ENCODE peak calls at places on chromosomes 7 and 10, in four cellular contexts. D, N, H and W are unnamed samples.

GRCh38 chr10:84966708-84967441 is 638.5 kb downstream of the CCSER2 start:
- DNase-seq in D (no peak), N (no peak), H (no peak), W (no peak)

GRCh38 chr10:127740596-127740995 is 3.6 kb downstream of the FOXI2 start:
- DNase-seq in N (no peak), D (no peak), H (peak), W (no peak)

GRCh38 chr7:134892002-134892693 is 94.2 kb upstream of the AGBL3 start:
- DNase-seq in D (no peak), H (no peak), N (peak), W (no peak)

GRCh38 chr7:120486164-120486563 is 213.2 kb downstream of the KCND2 start:
- DNase-seq in H (no peak), N (no peak), D (no peak), W (no peak)

GRCh38 chr7:111647881-111648280 is 85.6 kb upstream of the IMMP2L start:
- DNase-seq in N (peak), H (no peak), D (no peak), W (no peak)

GRCh38 chr7:33196194-33196593 is 66.8 kb downstream of the BBS9 start:
- DNase-seq in N (peak), D (no peak), H (no peak), W (no peak)

GRCh38 chr7:95684037-95684436 is 87.7 kb upstream of the PDK4 start:
- DNase-seq in D (no peak), N (peak), H (peak), W (no peak)

GRCh38 chr10:26799342-26799741 is 61.4 kb downstream of the ABI1 start:
- DNase-seq in H (no peak), N (no peak), D (peak), W (no peak)

GRCh38 chr7:50339990-50340500 is 35.5 kb downstream of the IKZF1 start:
- DNase-seq in H (no peak), D (peak), N (no peak), W (no peak)

GRCh38 chr7:30469303-30469702 is 9.3 kb downstream of the NOD1 start:
- DNase-seq in D (peak), N (peak), H (peak), W (peak)

GRCh38 chr10:115953983-115954382 is 319.0 kb downstream of the GFRA1 start:
- DNase-seq in D (no peak), H (no peak), N (no peak), W (no peak)

GRCh38 chr7:104231054-104232046 is 23.5 kb upstream of the ORC5 start:
- DNase-seq in N (peak), D (peak), H (peak), W (peak)

GRCh38 chr10:77862595-77862994 is 64.0 kb downstream of the DLG5 start:
- DNase-seq in D (no peak), N (no peak), H (no peak), W (no peak)

GRCh38 chr10:118110750-118111149 is 64.0 kb upstream of the RAB11FIP2 start:
- DNase-seq in N (no peak), D (no peak), H (no peak), W (no peak)

GRCh38 chr10:113108180-113108835 is 158.3 kb downstream of the TCF7L2 start:
- DNase-seq in D (no peak), H (no peak), N (no peak), W (peak)

GRCh38 chr7:25951414-25952276 is 200.4 kb upstream of the NFE2L3 start:
- DNase-seq in D (no peak), H (peak), N (no peak), W (peak)

GRCh38 chr10:109480836-109481235 is 442.5 kb downstream of the XPNPEP1 start:
- DNase-seq in N (peak), D (no peak), H (no peak), W (no peak)

GRCh38 chr7:126211875-126212274 is 1040.9 kb downstream of the GRM8 start:
- DNase-seq in N (no peak), D (no peak), H (no peak), W (no peak)

GRCh38 chr10:79084012-79084971 is 15.5 kb downstream of the ZMIZ1 start:
- DNase-seq in N (peak), H (peak), D (peak), W (peak)

GRCh38 chr7:12124028-12124427 is 87.1 kb upstream of the TMEM106B start:
- DNase-seq in D (no peak), N (no peak), H (no peak), W (no peak)

GRCh38 chr7:73518470-73518869 is 3.6 kb downstream of the BAZ1B start:
- DNase-seq in N (no peak), H (no peak), D (peak), W (no peak)

GRCh38 chr7:113730309-113730955 is 188.4 kb downstream of the PPP1R3A start:
- DNase-seq in D (no peak), H (no peak), N (peak), W (no peak)

GRCh38 chr7:8418627-8419245 is 14.7 kb upstream of the NXPH1 start:
- DNase-seq in H (peak), N (peak), D (peak), W (peak)

GRCh38 chr7:128856001-128856718 is 6.5 kb upstream of the ATP6V1F start:
- DNase-seq in N (no peak), H (no peak), D (no peak), W (no peak)

GRCh38 chr7:47941136-47941844 is 7.0 kb downstream of the PKD1L1 start:
- DNase-seq in N (peak), D (no peak), H (no peak), W (no peak)

GRCh38 chr10:50469778-50470193 is 154.0 kb downstream of the SGMS1 start:
- DNase-seq in H (no peak), N (peak), D (peak), W (no peak)

GRCh38 chr10:117159390-117159789 is 21.3 kb upstream of the VAX1 start:
- DNase-seq in D (no peak), N (no peak), H (no peak), W (no peak)

GRCh38 chr7:15747187-15748111 is 61.0 kb upstream of the MEOX2 start:
- DNase-seq in H (no peak), N (peak), D (no peak), W (no peak)

GRCh38 chr10:63929826-63930467 is 408.7 kb downstream of the REEP3 start:
- DNase-seq in N (no peak), H (peak), D (no peak), W (peak)

GRCh38 chr7:143362126-143362961 is at the start of gene FAM131B:
- DNase-seq in D (no peak), N (no peak), H (no peak), W (no peak)

GRCh38 chr10:11264481-11265044 is 246.9 kb downstream of the CELF2 start:
- DNase-seq in N (no peak), H (no peak), D (no peak), W (no peak)

GRCh38 chr7:57638651-57639050 is 188.7 kb downstream of the ZNF716 start:
- DNase-seq in H (no peak), N (no peak), D (no peak), W (no peak)

GRCh38 chr7:77442631-77443420 is 26.7 kb upstream of the GSAP start:
- DNase-seq in N (peak), H (no peak), D (no peak), W (no peak)

GRCh38 chr10:130989670-130990247 is 321.8 kb downstream of the TCERG1L start:
- DNase-seq in D (no peak), H (no peak), N (no peak), W (no peak)

GRCh38 chr7:83105948-83106347 is 56.7 kb downstream of the PCLO start:
- DNase-seq in N (no peak), H (no peak), D (no peak), W (no peak)

GRCh38 chr10:96287392-96288105 is 16.2 kb upstream of the BLNK start:
- DNase-seq in N (peak), H (peak), D (no peak), W (no peak)

GRCh38 chr10:115981056-115981455 is 291.9 kb downstream of the GFRA1 start:
- DNase-seq in H (no peak), D (no peak), N (no peak), W (no peak)

GRCh38 chr10:45657033-45657926 is 15.3 kb downstream of the ZFAND4 start:
- DNase-seq in H (no peak), D (no peak), N (no peak), W (no peak)

GRCh38 chr10:52571018-52571417 is 201.6 kb downstream of the MBL2 start:
- DNase-seq in D (no peak), N (peak), H (no peak), W (no peak)

GRCh38 chr7:44625899-44626511 is 19.6 kb downstream of the OGDH start:
- DNase-seq in D (no peak), H (no peak), N (no peak), W (no peak)

GRCh38 chr10:72011468-72011867 is 47.3 kb downstream of the CHST3 start:
- DNase-seq in N (no peak), D (no peak), H (no peak), W (no peak)
- TF ChIP-seq CTCF in N (no peak), D (no peak), H (no peak), W (no peak)

GRCh38 chr10:15262036-15262713 is 93.7 kb upstream of the NMT2 start:
- DNase-seq in N (peak), H (peak), D (peak), W (peak)
- TF ChIP-seq CTCF in N (peak), H (peak), D (peak), W (peak)

GRCh38 chr10:24462340-24462739 is 253.4 kb downstream of the KIAA1217 start:
- DNase-seq in H (no peak), D (no peak), N (no peak), W (no peak)

GRCh38 chr10:24465899-24466615 is 257.1 kb downstream of the KIAA1217 start:
- DNase-seq in D (peak), H (peak), N (peak), W (peak)

GRCh38 chr10:24465124-24465874 is 256.4 kb downstream of the KIAA1217 start:
- DNase-seq in H (peak), D (peak), N (peak), W (peak)

GRCh38 chr10:24463683-24464426 is 254.9 kb downstream of the KIAA1217 start:
- DNase-seq in N (peak), D (peak), H (peak), W (peak)

DNA sequence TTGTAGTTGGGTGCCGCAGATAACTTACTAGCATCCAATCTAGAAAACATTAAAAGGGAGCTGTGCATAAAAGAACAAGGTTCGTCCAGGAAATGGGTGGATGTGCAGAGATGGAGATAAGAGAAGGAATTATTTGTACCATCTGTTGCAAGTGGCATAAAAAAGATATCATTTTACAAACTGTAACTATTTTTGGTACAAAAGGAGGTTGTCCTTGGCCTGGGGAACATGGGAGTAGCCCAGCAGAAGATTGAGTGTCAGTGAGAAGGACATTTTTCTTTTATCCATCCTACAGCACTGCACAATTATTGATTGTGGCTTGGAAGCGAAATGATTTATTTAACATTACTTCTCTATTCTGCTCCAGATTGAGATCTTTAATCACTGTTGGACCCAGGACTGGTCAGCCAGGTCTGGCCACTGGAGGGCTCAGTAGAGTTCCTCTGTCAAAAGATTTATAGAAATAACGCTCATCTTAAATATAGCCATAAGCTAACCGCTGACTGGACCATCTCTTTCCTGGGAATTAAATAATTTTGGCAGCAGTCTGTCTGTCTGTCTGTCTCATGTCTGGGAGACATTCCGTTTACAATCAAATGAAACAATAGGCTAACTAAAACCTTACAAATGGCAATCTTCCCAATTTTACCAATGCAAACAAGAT is 254.1 kb downstream of the KIAA1217 start:
- DNase-seq in H (no peak), N (no peak), D (no peak), W (peak)
- TF ChIP-seq CTCF in H (peak), N (peak), D (no peak), W (peak)

GRCh38 chr10:87622290-87623004 is 37.2 kb upstream of the PAPSS2 start:
- DNase-seq in N (no peak), D (no peak), H (no peak), W (no peak)
- TF ChIP-seq CTCF in N (no peak), D (no peak), H (no peak), W (no peak)

GRCh38 chr10:29465384-29465783 is 169.4 kb downstream of the SVIL start:
- DNase-seq in D (no peak), N (no peak), H (no peak), W (no peak)
- TF ChIP-seq CTCF in D (no peak), N (peak), H (no peak), W (peak)

GRCh38 chr7:157238087-157238486 is 98.7 kb upstream of the DNAJB6 start:
- DNase-seq in H (no peak), D (no peak), N (no peak), W (peak)
- TF ChIP-seq CTCF in H (no peak), D (no peak), N (no peak), W (peak)

GRCh38 chr7:41711283-41712064 is 8.6 kb upstream of the INHBA start:
- DNase-seq in N (no peak), D (peak), H (peak), W (peak)
- TF ChIP-seq CTCF in N (peak), D (peak), H (peak), W (peak)

GRCh38 chr10:122164028-122164601 is 107.0 kb upstream of the BTBD16 start:
- DNase-seq in D (no peak), N (no peak), H (peak), W (no peak)
- TF ChIP-seq CTCF in D (no peak), N (no peak), H (no peak), W (no peak)

GRCh38 chr7:156503195-156503594 is 137.4 kb upstream of the RNF32 start:
- DNase-seq in D (no peak), N (no peak), H (no peak), W (no peak)
- TF ChIP-seq CTCF in D (no peak), N (no peak), H (no peak), W (no peak)